ENCODE peak calls at places on chromosomes 1 and 21, in seven cellular contexts. T is mammary epithelial cell; E is heart right ventricle; G is A549; R is IMR-90; K is pancreas; F is naive thymus-derived CD4-positive, alpha-beta T cell. X is an unnamed sample.

GRCh38 chr1:174830019-174830418 is 169.7 kb upstream of the CACYBP start:
- DNase-seq in K (no peak), R (no peak), E (no peak), T (no peak), G (no peak), F (no peak), X (no peak)

GRCh38 chr1:178434899-178435298 is 61.9 kb downstream of the CLEC20A start:
- DNase-seq in E (no peak), K (no peak), F (no peak), G (no peak), R (no peak), T (peak; percentile 14), X (no peak)

GRCh38 chr1:47738560-47739182 is 258.5 kb downstream of the TRABD2B start:
- DNase-seq in G (peak; percentile 38), T (peak; percentile 32), F (no peak), E (peak; percentile 39), R (peak; percentile 11), K (peak; percentile 73), X (peak; percentile 74)

GRCh38 chr1:208270679-208271111 is 26.5 kb upstream of the PLXNA2 start:
- DNase-seq in T (no peak), G (no peak), R (no peak), E (no peak), F (no peak), K (no peak), X (no peak)

GRCh38 chr1:180936110-180937011 is 23.7 kb downstream of the KIAA1614 start:
- DNase-seq in G (no peak), E (no peak), F (no peak), K (no peak), T (no peak), R (no peak), X (no peak)

GRCh38 chr1:203796223-203796747 is 862 bp downstream of the ZBED6 start:
- DNase-seq in F (peak; percentile 30), E (no peak), T (peak; percentile 34), G (no peak), R (peak; percentile 26), K (peak; percentile 61), X (no peak)

GRCh38 chr1:70072239-70072751 is 133.1 kb downstream of the LRRC40 start:
- DNase-seq in K (no peak), G (no peak), R (peak; percentile 79), F (no peak), E (no peak), T (peak; percentile 14), X (no peak)

GRCh38 chr1:88394958-88395357 is 289.1 kb upstream of the PKN2 start:
- DNase-seq in E (no peak), K (no peak), T (no peak), R (no peak), G (no peak), F (no peak), X (no peak)

GRCh38 chr1:244302889-244303609 is 148.7 kb downstream of the ADSS2 start:
- DNase-seq in F (no peak), E (no peak), R (peak; percentile 54), T (peak; percentile 72), G (peak; percentile 83), K (no peak), X (peak; percentile 54)

GRCh38 chr21:29704719-29705118 is 235.1 kb downstream of the GRIK1 start:
- DNase-seq in T (no peak), K (no peak), F (no peak), G (no peak), E (no peak), R (peak; percentile 6), X (no peak)

GRCh38 chr1:94039871-94040569 is 80.9 kb downstream of the ABCA4 start:
- DNase-seq in E (no peak), R (no peak), G (no peak), F (no peak), T (no peak), K (no peak), X (no peak)

GRCh38 chr1:207868769-207869721 is 41.9 kb downstream of the CD34 start:
- DNase-seq in G (peak; percentile 66), T (peak; percentile 80), E (peak; percentile 87), R (peak; percentile 62), F (peak; percentile 78), K (peak; percentile 94), X (peak; percentile 86)

GRCh38 chr1:224747578-224747977 is 131.5 kb downstream of the CNIH3 start:
- DNase-seq in K (no peak), F (no peak), E (no peak), G (no peak), T (peak; percentile 50), R (peak; percentile 29), X (no peak)

GRCh38 chr1:115317101-115318012 is 20.7 kb downstream of the NGF start:
- DNase-seq in K (no peak), R (peak; percentile 51), T (no peak), F (no peak), G (no peak), E (no peak), X (no peak)

GRCh38 chr1:185693654-185694053 is 40.5 kb upstream of the HMCN1 start:
- DNase-seq in K (no peak), R (no peak), G (no peak), F (no peak), T (no peak), E (no peak), X (no peak)

GRCh38 chr1:85569122-85569521 is 11.4 kb upstream of the CCN1 start:
- DNase-seq in E (no peak), K (no peak), T (peak; percentile 59), R (peak; percentile 90), F (no peak), G (no peak), X (no peak)

GRCh38 chr1:52920791-52921291 is 699 bp downstream of the ECHDC2 start:
- DNase-seq in E (peak; percentile 43), F (no peak), T (peak; percentile 9), K (peak; percentile 78), G (no peak), R (no peak), X (peak; percentile 47)

GRCh38 chr21:14613496-14613895 is 67.4 kb upstream of the SAMSN1 start:
- DNase-seq in R (no peak), F (no peak), K (no peak), G (no peak), T (no peak), E (no peak), X (no peak)

GRCh38 chr1:3004285-3005205 is 16.7 kb upstream of the ACTRT2 start:
- DNase-seq in G (no peak), F (no peak), T (no peak), E (no peak), K (no peak), R (no peak), X (peak; percentile 28)

GRCh38 chr1:111733183-111733995 is 5.8 kb downstream of the INKA2 start:
- DNase-seq in F (no peak), T (no peak), R (peak; percentile 91), E (peak; percentile 79), K (no peak), G (no peak), X (no peak)

GRCh38 chr1:59477286-59477685 is 180.4 kb downstream of the FGGY start:
- DNase-seq in T (peak; percentile 85), R (peak; percentile 49), G (no peak), F (no peak), E (no peak), K (no peak), X (peak; percentile 25)

GRCh38 chr1:185426761-185427698 is 110.0 kb upstream of the IVNS1ABP start:
- DNase-seq in K (no peak), T (no peak), G (no peak), R (no peak), E (peak; percentile 15), F (no peak), X (no peak)

GRCh38 chr21:44836349-44836665 is 18.4 kb upstream of the SUMO3 start:
- DNase-seq in E (no peak), F (no peak), K (no peak), T (no peak), G (no peak), R (no peak), X (no peak)

GRCh38 chr1:119647734-119648619 is at the start of gene ZNF697:
- DNase-seq in E (peak; percentile 98), K (peak; percentile 99), T (peak; percentile 97), R (peak; percentile 98), G (peak; percentile 85), F (peak; percentile 7), X (peak; percentile 98)

GRCh38 chr1:8663915-8664331 is 153.5 kb downstream of the RERE start:
- DNase-seq in E (no peak), T (no peak), F (peak; percentile 15), K (no peak), G (no peak), R (peak; percentile 56), X (no peak)

GRCh38 chr21:42656872-42657271 is 3.5 kb downstream of the PDE9A start:
- DNase-seq in T (no peak), R (no peak), F (no peak), G (no peak), K (no peak), E (no peak), X (no peak)
- H3K4me3 ChIP-seq in T (no peak overlapping the region), R (no peak overlapping the region), F (no peak overlapping the region), G (no peak overlapping the region), K (no peak overlapping the region), E (no peak overlapping the region), X (no peak overlapping the region)

GRCh38 chr1:14135070-14135469 is 435.1 kb downstream of the PRDM2 start:
- DNase-seq in R (no peak), G (no peak), K (no peak), T (no peak), E (no peak), F (no peak), X (no peak)
- H3K9me3 ChIP-seq in R (peaks cover 10% of the 10 kb centered on the region), G (no peaks in the 10 kb centered on the region), K (no peaks in the 10 kb centered on the region), T (no peaks in the 10 kb centered on the region), E (no peaks in the 10 kb centered on the region), F (no peaks in the 10 kb centered on the region), X (no peaks in the 10 kb centered on the region)

GRCh38 chr1:87134061-87134460 is 194.6 kb upstream of the LMO4 start:
- DNase-seq in R (peak; percentile 34), F (no peak), K (no peak), G (no peak), T (no peak), E (no peak), X (no peak)

GRCh38 chr1:87134625-87135024 is 194.1 kb upstream of the LMO4 start:
- DNase-seq in T (no peak), F (no peak), R (no peak), G (no peak), K (no peak), E (peak; percentile 46), X (no peak)

GRCh38 chr1:87130437-87130836 is 198.2 kb upstream of the LMO4 start:
- DNase-seq in R (no peak), T (no peak), E (no peak), F (no peak), K (no peak), G (no peak), X (no peak)

GRCh38 chr1:87131809-87132663 is 196.6 kb upstream of the LMO4 start:
- DNase-seq in R (peak; percentile 64), F (peak; percentile 62), G (peak; percentile 59), E (peak; percentile 81), K (peak; percentile 91), T (peak; percentile 54), X (peak; percentile 79)

DNA sequence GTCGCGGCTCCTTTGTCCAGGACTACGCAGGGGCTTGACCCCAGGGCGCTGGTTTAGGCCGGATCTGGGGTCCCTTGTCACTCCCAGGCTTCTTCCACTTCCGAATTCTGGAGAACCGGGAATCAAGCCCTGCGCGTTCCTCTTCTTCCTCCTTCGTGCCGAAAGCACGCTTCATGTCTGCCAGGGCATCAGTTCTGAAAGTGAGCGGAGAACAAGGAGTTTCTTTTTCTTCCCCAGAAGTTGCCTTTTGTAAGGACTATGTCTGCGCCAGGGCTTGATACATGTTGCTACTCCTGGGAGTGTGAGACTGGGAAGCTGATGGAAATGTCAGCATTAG is 196.0 kb upstream of the LMO4 start:
- DNase-seq in F (no peak), E (no peak), T (no peak), R (no peak), K (no peak), G (no peak), X (no peak)
- H3K4me3 ChIP-seq in F (no peak overlapping the region), E (peak overlapping the region; percentile 63), T (no peak overlapping the region), R (no peak overlapping the region), K (no peak overlapping the region), G (no peak overlapping the region), X (no peak overlapping the region)

GRCh38 chr1:4265836-4266235 is 365.8 kb upstream of the C1orf174 start:
- DNase-seq in K (no peak), R (no peak), T (no peak), F (no peak), G (no peak), E (no peak), X (no peak)
- H3K9me3 ChIP-seq in K (no peaks in the 10 kb centered on the region), R (peaks cover 32% of the 10 kb centered on the region), T (peaks cover 26% of the 10 kb centered on the region), F (no peaks in the 10 kb centered on the region), G (no peaks in the 10 kb centered on the region), E (no peaks in the 10 kb centered on the region), X (no peaks in the 10 kb centered on the region)

X was measured in mucosa of descending colon.